ENCODE peak calls at places on chromosomes 2 and 18, in seven cellular contexts. E is stimulated activated CD8-positive, alpha-beta memory T cell treated with anti-CD3 and anti-CD28 coated beads, Interleukin-7, amount 100 ng/mL, for 1 hour; S is adrenal gland; F is stromal cell of bone marrow; Y is stomach; Z is CD4-positive, alpha-beta T cell; N is dorsolateral prefrontal cortex. U is an unnamed sample.

GRCh38 chr2:197307933-197308521 is 2.6 kb downstream of the ANKRD44 start:
- DNase-seq in E (peak; percentile 32), S (no peak), F (no peak), Y (no peak), Z (no peak), N (no peak), U (no peak)

GRCh38 chr2:69556008-69556407 is 87.5 kb downstream of the AAK1 start:
- DNase-seq in E (no peak), S (no peak), F (no peak), Y (no peak), Z (no peak), N (no peak), U (no peak)

GRCh38 chr2:15701326-15701907 is 109.7 kb downstream of the DDX1 start:
- DNase-seq in E (no peak), S (no peak), F (no peak), Y (no peak), Z (no peak), N (no peak), U (no peak)

GRCh38 chr2:195105581-195105980 is 551.4 kb upstream of the SLC39A10 start:
- DNase-seq in E (no peak), S (no peak), F (no peak), Y (no peak), Z (no peak), N (no peak), U (no peak)

GRCh38 chr2:86274918-86275275 is 62.5 kb downstream of the REEP1 start:
- DNase-seq in E (no peak), S (peak; percentile 37), F (no peak), Y (peak; percentile 89), Z (no peak), N (no peak), U (no peak)

GRCh38 chr2:38377501-38378258 is 607 bp upstream of the ATL2 start:
- DNase-seq in E (no peak), S (peak; percentile 53), F (peak; percentile 31), Y (no peak), Z (no peak), N (no peak), U (peak; percentile 60)

GRCh38 chr2:234467289-234467688 is 29.6 kb downstream of the ARL4C start:
- DNase-seq in E (no peak), S (no peak), F (peak; percentile 36), Y (no peak), Z (no peak), N (no peak), U (peak; percentile 68)

GRCh38 chr18:53698907-53699306 is 525.6 kb downstream of the MBD2 start:
- DNase-seq in E (no peak), S (peak; percentile 19), F (peak; percentile 24), Y (peak; percentile 52), Z (no peak), N (peak; percentile 39), U (peak; percentile 60)

GRCh38 chr2:226800941-226801784 is 1.5 kb upstream of the IRS1 start:
- DNase-seq in E (peak; percentile 45), S (peak; percentile 81), F (peak; percentile 51), Y (peak; percentile 88), Z (peak; percentile 51), N (peak; percentile 92), U (peak; percentile 86)

GRCh38 chr2:75079575-75079974 is 119.7 kb downstream of the TACR1 start:
- DNase-seq in E (no peak), S (no peak), F (no peak), Y (no peak), Z (no peak), N (no peak), U (no peak)

GRCh38 chr18:74512321-74513053 is 16.3 kb downstream of the CNDP2 start:
- DNase-seq in E (no peak), S (no peak), F (no peak), Y (peak; percentile 20), Z (no peak), N (peak; percentile 90), U (no peak)

GRCh38 chr2:128868686-128869551 is 550.3 kb upstream of the HS6ST1 start:
- DNase-seq in E (no peak), S (no peak), F (peak; percentile 19), Y (no peak), Z (no peak), N (no peak), U (no peak)

GRCh38 chr2:134217924-134218323 is 35.9 kb upstream of the MGAT5 start:
- DNase-seq in E (no peak), S (no peak), F (no peak), Y (no peak), Z (no peak), N (no peak), U (no peak)

GRCh38 chr2:27400348-27401135 is 8.8 kb downstream of the PPM1G start:
- DNase-seq in E (no peak), S (no peak), F (no peak), Y (no peak), Z (no peak), N (no peak), U (no peak)

GRCh38 chr2:36354816-36355156 is 792 bp upstream of the CRIM1 start:
- DNase-seq in E (no peak), S (no peak), F (no peak), Y (no peak), Z (no peak), N (no peak), U (peak; percentile 21)

GRCh38 chr2:126795661-126796060 is 103.0 kb upstream of the TEX51 start:
- DNase-seq in E (no peak), S (no peak), F (no peak), Y (peak; percentile 15), Z (no peak), N (no peak), U (no peak)

GRCh38 chr2:225889452-225889851 is 489.9 kb downstream of the NYAP2 start:
- DNase-seq in E (no peak), S (peak; percentile 49), F (peak; percentile 69), Y (no peak), Z (no peak), N (no peak), U (peak; percentile 75)

GRCh38 chr18:58601468-58602266 is 27.2 kb downstream of the ALPK2 start:
- DNase-seq in E (no peak), S (no peak), F (no peak), Y (no peak), Z (no peak), N (no peak), U (no peak)

GRCh38 chr18:24540896-24541295 is 80.5 kb downstream of the HRH4 start:
- DNase-seq in E (no peak), S (peak; percentile 64), F (no peak), Y (no peak), Z (no peak), N (no peak), U (no peak)

GRCh38 chr2:105038383-105039061 is 653 bp downstream of the MRPS9 start:
- DNase-seq in E (no peak), S (peak; percentile 2), F (no peak), Y (no peak), Z (no peak), N (no peak), U (peak; percentile 4)

GRCh38 chr2:111618577-111618930 is 265.4 kb downstream of the ANAPC1 start:
- DNase-seq in E (no peak), S (peak; percentile 43), F (no peak), Y (no peak), Z (no peak), N (no peak), U (no peak)

GRCh38 chr2:43040084-43040854 is 186.1 kb downstream of the ZFP36L2 start:
- DNase-seq in E (no peak), S (no peak), F (no peak), Y (no peak), Z (no peak), N (no peak), U (no peak)

GRCh38 chr2:240397924-240398611 is 37.4 kb upstream of the GPC1 start:
- DNase-seq in E (no peak), S (no peak), F (no peak), Y (peak; percentile 19), Z (no peak), N (no peak), U (no peak)

GRCh38 chr18:34767601-34768027 is 57.5 kb downstream of the DTNA start:
- DNase-seq in E (no peak), S (no peak), F (peak; percentile 72), Y (no peak), Z (no peak), N (no peak), U (peak; percentile 72)

GRCh38 chr2:15142069-15142689 is 419.0 kb downstream of the NBAS start:
- DNase-seq in E (peak; percentile 12), S (no peak), F (no peak), Y (no peak), Z (peak; percentile 76), N (no peak), U (peak; percentile 88)

GRCh38 chr2:231099918-231100317 is 24.9 kb downstream of the HTR2B start:
- DNase-seq in E (no peak), S (no peak), F (no peak), Y (no peak), Z (no peak), N (no peak), U (no peak)